ENCODE peak calls at places on chromosomes 3 and 15, in eight cellular contexts. One of them, this sample, is unnamed.

GRCh38 chr3:152245498-152246175 is 23.1 kb upstream of the MBNL1 start:
- DNase-seq in MM.1S: no peak
- DNase-seq in RWPE1: no peak
- DNase-seq in A549: no peak
- DNase-seq in brain microvascular endothelial cell: no peak
- DNase-seq in CD8-positive, alpha-beta T cell: no peak
- DNase-seq in AG10803: no peak
- DNase-seq in type B pancreatic cell: no peak
- DNase-seq in this sample: no peak

GRCh38 chr3:4977889-4978258 is 1.4 kb upstream of the BHLHE40 start:
- DNase-seq in MM.1S: no peak
- DNase-seq in RWPE1: no peak
- DNase-seq in A549: no peak
- DNase-seq in brain microvascular endothelial cell: no peak
- DNase-seq in CD8-positive, alpha-beta T cell: no peak
- DNase-seq in AG10803: no peak
- DNase-seq in type B pancreatic cell: no peak
- DNase-seq in this sample: no peak

GRCh38 chr3:69011331-69011730 is 2.2 kb downstream of the EOGT start:
- DNase-seq in MM.1S: no peak
- DNase-seq in RWPE1: no peak
- DNase-seq in A549: no peak
- DNase-seq in brain microvascular endothelial cell: no peak
- DNase-seq in CD8-positive, alpha-beta T cell: no peak
- DNase-seq in AG10803: peak; percentile 38
- DNase-seq in type B pancreatic cell: no peak
- DNase-seq in this sample: peak; percentile 39

GRCh38 chr3:38646630-38647029 is 2.9 kb downstream of the SCN5A start:
- DNase-seq in MM.1S: peak; percentile 35
- DNase-seq in RWPE1: no peak
- DNase-seq in A549: peak; percentile 63
- DNase-seq in brain microvascular endothelial cell: no peak
- DNase-seq in CD8-positive, alpha-beta T cell: no peak
- DNase-seq in AG10803: peak; percentile 25
- DNase-seq in type B pancreatic cell: no peak
- DNase-seq in this sample: peak; percentile 54

GRCh38 chr3:46990573-46991374 is 11.3 kb downstream of the NBEAL2 start:
- DNase-seq in MM.1S: no peak
- DNase-seq in RWPE1: no peak
- DNase-seq in A549: no peak
- DNase-seq in brain microvascular endothelial cell: no peak
- DNase-seq in CD8-positive, alpha-beta T cell: no peak
- DNase-seq in AG10803: no peak
- DNase-seq in type B pancreatic cell: no peak
- DNase-seq in this sample: no peak

GRCh38 chr3:52244061-52244628 is 1.4 kb upstream of the PPM1M start:
- DNase-seq in MM.1S: no peak
- DNase-seq in RWPE1: peak; percentile 54
- DNase-seq in A549: no peak
- DNase-seq in brain microvascular endothelial cell: no peak
- DNase-seq in CD8-positive, alpha-beta T cell: no peak
- DNase-seq in AG10803: peak; percentile 22
- DNase-seq in type B pancreatic cell: no peak
- DNase-seq in this sample: peak; percentile 44

GRCh38 chr15:74873756-74874424 is 725 bp upstream of the SCAMP2 start:
- DNase-seq in MM.1S: peak; percentile 30
- DNase-seq in RWPE1: no peak
- DNase-seq in A549: peak; percentile 65
- DNase-seq in brain microvascular endothelial cell: no peak
- DNase-seq in CD8-positive, alpha-beta T cell: no peak
- DNase-seq in AG10803: peak; percentile 16
- DNase-seq in type B pancreatic cell: no peak
- DNase-seq in this sample: peak; percentile 13

GRCh38 chr3:9395570-9396300 is 1.7 kb upstream of the SETD5 start:
- DNase-seq in MM.1S: no peak
- DNase-seq in RWPE1: peak; percentile 30
- DNase-seq in A549: no peak
- DNase-seq in brain microvascular endothelial cell: no peak
- DNase-seq in CD8-positive, alpha-beta T cell: no peak
- DNase-seq in AG10803: no peak
- DNase-seq in type B pancreatic cell: no peak
- DNase-seq in this sample: peak; percentile 17

GRCh38 chr3:147758786-147759185 is 349.6 kb downstream of the ZIC1 start:
- DNase-seq in MM.1S: no peak
- DNase-seq in RWPE1: no peak
- DNase-seq in A549: no peak
- DNase-seq in brain microvascular endothelial cell: no peak
- DNase-seq in CD8-positive, alpha-beta T cell: no peak
- DNase-seq in AG10803: peak; percentile 29
- DNase-seq in type B pancreatic cell: no peak
- DNase-seq in this sample: no peak

GRCh38 chr3:51610708-51611107 is 60.3 kb upstream of the TEX264 start:
- DNase-seq in MM.1S: no peak
- DNase-seq in RWPE1: no peak
- DNase-seq in A549: no peak
- DNase-seq in brain microvascular endothelial cell: no peak
- DNase-seq in CD8-positive, alpha-beta T cell: no peak
- DNase-seq in AG10803: no peak
- DNase-seq in type B pancreatic cell: no peak
- DNase-seq in this sample: no peak

GRCh38 chr3:38588995-38589937 is 60.2 kb downstream of the SCN5A start:
- DNase-seq in MM.1S: no peak
- DNase-seq in RWPE1: no peak
- DNase-seq in A549: no peak
- DNase-seq in brain microvascular endothelial cell: no peak
- DNase-seq in CD8-positive, alpha-beta T cell: no peak
- DNase-seq in AG10803: no peak
- DNase-seq in type B pancreatic cell: peak; percentile 47
- DNase-seq in this sample: no peak

GRCh38 chr15:57698243-57698642 is 8.3 kb upstream of the POLR2M start:
- DNase-seq in MM.1S: no peak
- DNase-seq in RWPE1: no peak
- DNase-seq in A549: no peak
- DNase-seq in brain microvascular endothelial cell: no peak
- DNase-seq in CD8-positive, alpha-beta T cell: no peak
- DNase-seq in AG10803: no peak
- DNase-seq in type B pancreatic cell: no peak
- DNase-seq in this sample: no peak

GRCh38 chr3:194194051-194194756 is 58.3 kb downstream of the HES1 start:
- DNase-seq in MM.1S: no peak
- DNase-seq in RWPE1: no peak
- DNase-seq in A549: no peak
- DNase-seq in brain microvascular endothelial cell: no peak
- DNase-seq in CD8-positive, alpha-beta T cell: no peak
- DNase-seq in AG10803: no peak
- DNase-seq in type B pancreatic cell: no peak
- DNase-seq in this sample: no peak

GRCh38 chr15:72034859-72035650 is 82.9 kb downstream of the MYO9A start:
- DNase-seq in MM.1S: no peak
- DNase-seq in RWPE1: no peak
- DNase-seq in A549: no peak
- DNase-seq in brain microvascular endothelial cell: no peak
- DNase-seq in CD8-positive, alpha-beta T cell: no peak
- DNase-seq in AG10803: no peak
- DNase-seq in type B pancreatic cell: no peak
- DNase-seq in this sample: no peak

GRCh38 chr3:116338713-116339112 is 106.6 kb downstream of the LSAMP start:
- DNase-seq in MM.1S: no peak
- DNase-seq in RWPE1: no peak
- DNase-seq in A549: no peak
- DNase-seq in brain microvascular endothelial cell: no peak
- DNase-seq in CD8-positive, alpha-beta T cell: no peak
- DNase-seq in AG10803: no peak
- DNase-seq in type B pancreatic cell: no peak
- DNase-seq in this sample: no peak

GRCh38 chr3:116339441-116340028 is 105.8 kb downstream of the LSAMP start:
- DNase-seq in MM.1S: no peak
- DNase-seq in RWPE1: no peak
- DNase-seq in A549: no peak
- DNase-seq in brain microvascular endothelial cell: peak; percentile 26
- DNase-seq in CD8-positive, alpha-beta T cell: no peak
- DNase-seq in AG10803: peak; percentile 82
- DNase-seq in type B pancreatic cell: no peak
- DNase-seq in this sample: peak; percentile 48

GRCh38 chr3:116340680-116341216 is 104.5 kb downstream of the LSAMP start:
- DNase-seq in MM.1S: no peak
- DNase-seq in RWPE1: no peak
- DNase-seq in A549: no peak
- DNase-seq in brain microvascular endothelial cell: no peak
- DNase-seq in CD8-positive, alpha-beta T cell: no peak
- DNase-seq in AG10803: peak; percentile 44
- DNase-seq in type B pancreatic cell: no peak
- DNase-seq in this sample: no peak

GRCh38 chr3:116341381-116341780 is 103.9 kb downstream of the LSAMP start:
- DNase-seq in MM.1S: no peak
- DNase-seq in RWPE1: no peak
- DNase-seq in A549: no peak
- DNase-seq in brain microvascular endothelial cell: no peak
- DNase-seq in CD8-positive, alpha-beta T cell: no peak
- DNase-seq in AG10803: no peak
- DNase-seq in type B pancreatic cell: no peak
- DNase-seq in this sample: no peak

GRCh38 chr3:116337229-116337628 is 108.1 kb downstream of the LSAMP start:
- DNase-seq in MM.1S: no peak
- DNase-seq in RWPE1: no peak
- DNase-seq in A549: no peak
- DNase-seq in brain microvascular endothelial cell: no peak
- DNase-seq in CD8-positive, alpha-beta T cell: no peak
- DNase-seq in AG10803: no peak
- DNase-seq in type B pancreatic cell: no peak
- DNase-seq in this sample: no peak
- TF ChIP-seq CTCF in MM.1S: peak; percentile 10
- TF ChIP-seq CTCF in RWPE1: no peak
- TF ChIP-seq CTCF in A549: no peak
- TF ChIP-seq CTCF in brain microvascular endothelial cell: peak; percentile 13
- TF ChIP-seq CTCF in CD8-positive, alpha-beta T cell: no peak
- TF ChIP-seq CTCF in AG10803: peak; percentile 34
- TF ChIP-seq CTCF in type B pancreatic cell: no peak
- TF ChIP-seq CTCF in this sample: peak; percentile 32

GRCh38 chr3:32913790-32914446 is 37.5 kb upstream of the CCR4 start:
- DNase-seq in MM.1S: no peak
- DNase-seq in RWPE1: peak; percentile 35
- DNase-seq in A549: no peak
- DNase-seq in brain microvascular endothelial cell: no peak
- DNase-seq in CD8-positive, alpha-beta T cell: no peak
- DNase-seq in AG10803: peak; percentile 95
- DNase-seq in type B pancreatic cell: no peak
- DNase-seq in this sample: peak; percentile 65
- TF ChIP-seq CTCF in MM.1S: no peak
- TF ChIP-seq CTCF in RWPE1: peak; percentile 35
- TF ChIP-seq CTCF in A549: no peak
- TF ChIP-seq CTCF in brain microvascular endothelial cell: no peak
- TF ChIP-seq CTCF in CD8-positive, alpha-beta T cell: no peak
- TF ChIP-seq CTCF in AG10803: no peak
- TF ChIP-seq CTCF in type B pancreatic cell: peak; percentile 3
- TF ChIP-seq CTCF in this sample: no peak

GRCh38 chr15:38560456-38560926 is 4.1 kb downstream of the RASGRP1 start:
- DNase-seq in MM.1S: no peak
- DNase-seq in RWPE1: no peak
- DNase-seq in A549: no peak
- DNase-seq in brain microvascular endothelial cell: no peak
- DNase-seq in CD8-positive, alpha-beta T cell: no peak
- DNase-seq in AG10803: no peak
- DNase-seq in type B pancreatic cell: no peak
- DNase-seq in this sample: no peak

GRCh38 chr15:38563723-38564519 is 693 bp downstream of the RASGRP1 start:
- DNase-seq in MM.1S: peak; percentile 70
- DNase-seq in RWPE1: peak; percentile 62
- DNase-seq in A549: peak; percentile 18
- DNase-seq in brain microvascular endothelial cell: no peak
- DNase-seq in CD8-positive, alpha-beta T cell: peak; percentile 89
- DNase-seq in AG10803: peak; percentile 40
- DNase-seq in type B pancreatic cell: peak; percentile 83
- DNase-seq in this sample: peak; percentile 46

GRCh38 chr15:38565287-38565670 is 665 bp upstream of the RASGRP1 start:
- DNase-seq in MM.1S: no peak
- DNase-seq in RWPE1: no peak
- DNase-seq in A549: no peak
- DNase-seq in brain microvascular endothelial cell: no peak
- DNase-seq in CD8-positive, alpha-beta T cell: no peak
- DNase-seq in AG10803: no peak
- DNase-seq in type B pancreatic cell: no peak
- DNase-seq in this sample: no peak

GRCh38 chr15:38562278-38562677 is 2.3 kb downstream of the RASGRP1 start:
- DNase-seq in MM.1S: no peak
- DNase-seq in RWPE1: no peak
- DNase-seq in A549: no peak
- DNase-seq in brain microvascular endothelial cell: no peak
- DNase-seq in CD8-positive, alpha-beta T cell: no peak
- DNase-seq in AG10803: no peak
- DNase-seq in type B pancreatic cell: no peak
- DNase-seq in this sample: no peak

DNA sequence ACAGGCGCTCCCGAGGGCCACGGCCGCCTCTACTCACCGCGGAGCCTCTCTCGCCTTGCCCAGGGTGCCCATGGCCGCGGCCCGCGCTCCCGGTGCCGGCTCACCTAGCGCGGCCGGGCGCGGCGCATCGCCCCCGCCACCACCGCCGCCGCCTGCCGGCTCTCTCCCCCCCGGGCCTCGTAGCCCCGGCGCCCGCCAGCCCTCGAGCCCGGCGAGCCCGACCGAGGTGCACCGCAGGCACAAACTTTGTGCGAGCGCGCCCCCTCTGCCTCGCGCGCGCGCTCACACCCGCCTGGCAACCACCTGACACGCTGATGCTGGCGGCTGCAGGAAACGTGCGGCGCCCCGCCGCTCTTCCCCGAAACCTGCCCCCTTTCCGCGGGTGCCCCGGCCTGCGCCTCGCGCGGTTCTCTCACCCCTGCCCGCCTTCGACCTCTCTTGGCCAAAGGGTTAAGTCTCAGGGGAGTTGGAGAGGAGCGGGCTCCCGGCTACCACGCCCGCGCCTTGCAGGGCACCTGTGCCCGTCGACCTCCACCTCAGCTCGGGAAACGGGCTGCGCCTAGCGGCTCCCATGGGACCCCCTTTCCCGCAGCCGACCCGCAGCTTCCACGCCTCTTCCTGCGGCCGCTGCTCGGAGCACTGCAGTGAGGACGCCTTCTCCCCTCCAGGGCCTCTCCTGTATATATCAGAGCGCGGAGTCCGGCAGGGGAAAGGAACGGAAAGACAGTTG is at the start of gene RASGRP1:
- DNase-seq in MM.1S: peak; percentile 83
- DNase-seq in RWPE1: peak; percentile 47
- DNase-seq in A549: peak; percentile 18
- DNase-seq in brain microvascular endothelial cell: peak; percentile 21
- DNase-seq in CD8-positive, alpha-beta T cell: peak; percentile 85
- DNase-seq in AG10803: peak; percentile 45
- DNase-seq in type B pancreatic cell: peak; percentile 80
- DNase-seq in this sample: peak; percentile 36
- TF ChIP-seq CTCF in MM.1S: peak; percentile 28
- TF ChIP-seq CTCF in RWPE1: no peak
- TF ChIP-seq CTCF in A549: no peak
- TF ChIP-seq CTCF in brain microvascular endothelial cell: peak; percentile 41
- TF ChIP-seq CTCF in CD8-positive, alpha-beta T cell: no peak
- TF ChIP-seq CTCF in AG10803: peak; percentile 27
- TF ChIP-seq CTCF in type B pancreatic cell: no peak
- TF ChIP-seq CTCF in this sample: no peak

DNA sequence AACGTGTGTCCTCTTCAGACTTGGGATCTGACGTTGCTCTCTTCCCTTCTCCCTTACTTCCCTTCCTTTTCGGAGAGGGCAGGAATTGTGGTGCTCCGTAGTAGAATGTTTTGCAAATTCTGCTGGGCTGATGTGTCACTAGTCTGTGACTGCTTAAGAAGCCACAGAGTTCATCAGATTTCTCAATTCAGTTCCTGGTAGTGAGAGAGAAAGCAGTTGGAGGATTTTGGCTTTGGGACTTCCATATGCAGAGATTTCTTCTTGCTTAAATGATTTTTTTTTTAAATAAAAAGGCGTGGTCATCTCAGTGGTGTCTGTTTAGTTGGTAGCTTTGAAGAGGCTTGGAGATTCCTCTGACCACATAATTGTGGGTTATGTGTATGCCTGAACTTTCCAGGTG is 10.1 kb downstream of the CEMIP start:
- DNase-seq in MM.1S: no peak
- DNase-seq in RWPE1: no peak
- DNase-seq in A549: no peak
- DNase-seq in brain microvascular endothelial cell: no peak
- DNase-seq in CD8-positive, alpha-beta T cell: no peak
- DNase-seq in AG10803: peak; percentile 86
- DNase-seq in type B pancreatic cell: no peak
- DNase-seq in this sample: no peak
- TF ChIP-seq CTCF in MM.1S: no peak
- TF ChIP-seq CTCF in RWPE1: no peak
- TF ChIP-seq CTCF in A549: no peak
- TF ChIP-seq CTCF in brain microvascular endothelial cell: no peak
- TF ChIP-seq CTCF in CD8-positive, alpha-beta T cell: no peak
- TF ChIP-seq CTCF in AG10803: no peak
- TF ChIP-seq CTCF in type B pancreatic cell: no peak
- TF ChIP-seq CTCF in this sample: no peak

This sample was measured in fibroblast of pulmonary artery.